ENCODE peak calls at places on chromosomes 7 and 10, in five cellular contexts. T, N, A, H and K are unnamed samples.
A peak's percentile ranks its signal among the peaks of the same experiment; 100 is the strongest.

GRCh38 chr10:93417264-93417663 is 64.9 kb downstream of the MYOF start:
- DNase-seq in T (no peak), N (no peak), A (no peak), H (peak; percentile 64), K (no peak)

GRCh38 chr10:43257210-43258031 is 9.4 kb downstream of the RASGEF1A start:
- DNase-seq in T (peak; percentile 22), N (no peak), A (peak; percentile 27), H (no peak), K (peak; percentile 37)

GRCh38 chr10:91137822-91138221 is 82.6 kb upstream of the PCGF5 start:
- DNase-seq in T (no peak), N (no peak), A (no peak), H (no peak), K (peak; percentile 24)

GRCh38 chr10:110392860-110393732 is 88.4 kb upstream of the SMNDC1 start:
- DNase-seq in T (peak; percentile 80), N (no peak), A (no peak), H (no peak), K (no peak)

GRCh38 chr7:23062452-23062851 is 43.1 kb upstream of the KLHL7 start:
- DNase-seq in T (no peak), N (no peak), A (no peak), H (no peak), K (no peak)

GRCh38 chr10:244227-244626 is 109.0 kb downstream of the ZMYND11 start:
- DNase-seq in T (no peak), N (no peak), A (no peak), H (no peak), K (no peak)

GRCh38 chr7:140206963-140207362 is 30.2 kb upstream of the KDM7A start:
- DNase-seq in T (no peak), N (no peak), A (no peak), H (no peak), K (no peak)

GRCh38 chr7:22444181-22444966 is 55.6 kb downstream of the STEAP1B start:
- DNase-seq in T (peak; percentile 75), N (no peak), A (no peak), H (no peak), K (peak; percentile 38)

GRCh38 chr7:46932656-46933424 is 649.1 kb downstream of the TNS3 start:
- DNase-seq in T (peak; percentile 28), N (no peak), A (no peak), H (peak; percentile 69), K (no peak)

GRCh38 chr10:58335306-58336005 is 650 bp downstream of the UBE2D1 start:
- DNase-seq in T (no peak), N (peak; percentile 26), A (peak; percentile 49), H (no peak), K (no peak)

GRCh38 chr7:70334883-70335282 is 736.6 kb downstream of the AUTS2 start:
- DNase-seq in T (no peak), N (peak; percentile 65), A (no peak), H (no peak), K (no peak)

GRCh38 chr10:86401588-86402282 is 35.1 kb upstream of the GRID1 start:
- DNase-seq in T (no peak), N (no peak), A (peak; percentile 59), H (no peak), K (no peak)

GRCh38 chr7:71566376-71566775 is 434.4 kb downstream of the GALNT17 start:
- DNase-seq in T (no peak), N (no peak), A (no peak), H (no peak), K (no peak)

GRCh38 chr10:86936661-86937501 is 20.5 kb downstream of the MMRN2 start:
- DNase-seq in T (no peak), N (no peak), A (no peak), H (peak; percentile 57), K (peak; percentile 18)

GRCh38 chr10:116026315-116026714 is 246.7 kb downstream of the GFRA1 start:
- DNase-seq in T (no peak), N (no peak), A (no peak), H (no peak), K (no peak)

GRCh38 chr10:20885678-20886077 is 11.4 kb downstream of the NEBL start:
- DNase-seq in T (no peak), N (no peak), A (no peak), H (no peak), K (no peak)

GRCh38 chr10:113337142-113337541 is 215.7 kb upstream of the HABP2 start:
- DNase-seq in T (no peak), N (no peak), A (no peak), H (no peak), K (no peak)

GRCh38 chr10:7738536-7739407 is 35.7 kb downstream of the ITIH2 start:
- DNase-seq in T (no peak), N (no peak), A (no peak), H (no peak), K (peak; percentile 37)

GRCh38 chr7:47453093-47454056 is 128.5 kb downstream of the TNS3 start:
- DNase-seq in T (peak; percentile 73), N (no peak), A (peak; percentile 91), H (peak; percentile 91), K (peak; percentile 67)

GRCh38 chr7:78959471-78959870 is 494.0 kb downstream of the MAGI2 start:
- DNase-seq in T (no peak), N (no peak), A (no peak), H (no peak), K (no peak)

GRCh38 chr7:112362796-112363195 is 87.5 kb upstream of the IFRD1 start:
- DNase-seq in T (no peak), N (no peak), A (no peak), H (no peak), K (no peak)

GRCh38 chr7:15682751-15683150 is 3.7 kb downstream of the MEOX2 start:
- DNase-seq in T (no peak), N (no peak), A (no peak), H (no peak), K (no peak)

GRCh38 chr7:107594961-107595737 is 15.1 kb downstream of the BCAP29 start:
- DNase-seq in T (no peak), N (no peak), A (no peak), H (no peak), K (no peak)

GRCh38 chr10:113221756-113222168 is 271.7 kb downstream of the TCF7L2 start:
- DNase-seq in T (no peak), N (peak; percentile 14), A (no peak), H (no peak), K (no peak)

GRCh38 chr7:100584677-100585510 is 1.0 kb downstream of the LRCH4 start:
- DNase-seq in T (peak; percentile 85), N (no peak), A (peak; percentile 56), H (no peak), K (no peak)

GRCh38 chr10:50807851-50808776 is 68.4 kb downstream of the ASAH2B start:
- DNase-seq in T (no peak), N (no peak), A (no peak), H (no peak), K (no peak)

GRCh38 chr7:51354897-51355296 is 38.3 kb upstream of the COBL start:
- DNase-seq in T (no peak), N (peak; percentile 10), A (no peak), H (no peak), K (no peak)

GRCh38 chr7:84506151-84506550 is 311.6 kb upstream of the SEMA3A start:
- DNase-seq in T (no peak), N (no peak), A (no peak), H (no peak), K (no peak)

GRCh38 chr7:66699998-66700397 is 40.5 kb upstream of the RABGEF1 start:
- DNase-seq in T (no peak), N (no peak), A (peak; percentile 91), H (no peak), K (no peak)

GRCh38 chr10:114328278-114328812 is 76.0 kb downstream of the AFAP1L2 start:
- DNase-seq in T (no peak), N (no peak), A (no peak), H (no peak), K (no peak)